ENCODE peak calls at places on chromosomes 2 and 18, in five cellular contexts. One of them, this sample, is unnamed. For H3K36me3, the result is how much of the 10 kb centered on the place peaks cover.

GRCh38 chr2:23523651-23524260 is 138.8 kb downstream of the KLHL29 start:
- DNase-seq in GM23338: no peak
- DNase-seq in upper lobe of left lung: no peak
- DNase-seq in HepG2: no peak
- DNase-seq in HCT116: no peak
- DNase-seq in this sample: no peak

GRCh38 chr2:8640498-8640897 is 41.4 kb upstream of the ID2 start:
- DNase-seq in GM23338: no peak
- DNase-seq in upper lobe of left lung: no peak
- DNase-seq in HepG2: no peak
- DNase-seq in HCT116: no peak
- DNase-seq in this sample: no peak

GRCh38 chr18:38025433-38026038 is 459.9 kb upstream of the CELF4 start:
- DNase-seq in GM23338: peak
- DNase-seq in upper lobe of left lung: no peak
- DNase-seq in HepG2: no peak
- DNase-seq in HCT116: no peak
- DNase-seq in this sample: no peak

GRCh38 chr2:224142397-224143312 is 103.6 kb upstream of the SERPINE2 start:
- DNase-seq in GM23338: no peak
- DNase-seq in upper lobe of left lung: no peak
- DNase-seq in HepG2: no peak
- DNase-seq in HCT116: no peak
- DNase-seq in this sample: no peak

GRCh38 chr2:231557571-231558217 is 27.4 kb upstream of the NMUR1 start:
- DNase-seq in GM23338: peak
- DNase-seq in upper lobe of left lung: peak
- DNase-seq in HepG2: peak
- DNase-seq in HCT116: peak
- DNase-seq in this sample: peak

GRCh38 chr2:20635096-20635475 is 15.8 kb downstream of the HS1BP3 start:
- DNase-seq in GM23338: no peak
- DNase-seq in upper lobe of left lung: no peak
- DNase-seq in HepG2: no peak
- DNase-seq in HCT116: no peak
- DNase-seq in this sample: no peak

GRCh38 chr2:85672486-85672885 is 4.5 kb upstream of the SFTPB start:
- DNase-seq in GM23338: no peak
- DNase-seq in upper lobe of left lung: no peak
- DNase-seq in HepG2: no peak
- DNase-seq in HCT116: no peak
- DNase-seq in this sample: no peak

GRCh38 chr2:15159751-15160177 is 401.4 kb downstream of the NBAS start:
- DNase-seq in GM23338: peak
- DNase-seq in upper lobe of left lung: no peak
- DNase-seq in HepG2: peak
- DNase-seq in HCT116: peak
- DNase-seq in this sample: no peak

GRCh38 chr2:30165050-30165520 is 18.3 kb downstream of the YPEL5 start:
- DNase-seq in GM23338: peak
- DNase-seq in upper lobe of left lung: no peak
- DNase-seq in HepG2: peak
- DNase-seq in HCT116: peak
- DNase-seq in this sample: peak

GRCh38 chr18:9876867-9877654 is 8.7 kb upstream of the TXNDC2 start:
- DNase-seq in GM23338: peak
- DNase-seq in upper lobe of left lung: no peak
- DNase-seq in HepG2: peak
- DNase-seq in HCT116: peak
- DNase-seq in this sample: no peak

GRCh38 chr2:172888704-172889103 is 153.1 kb downstream of the RAPGEF4 start:
- DNase-seq in GM23338: no peak
- DNase-seq in upper lobe of left lung: no peak
- DNase-seq in HepG2: no peak
- DNase-seq in HCT116: no peak
- DNase-seq in this sample: no peak

GRCh38 chr2:172887280-172887679 is 151.6 kb downstream of the RAPGEF4 start:
- DNase-seq in GM23338: no peak
- DNase-seq in upper lobe of left lung: no peak
- DNase-seq in HepG2: no peak
- DNase-seq in HCT116: no peak
- DNase-seq in this sample: no peak

GRCh38 chr2:172884336-172884735 is 148.7 kb downstream of the RAPGEF4 start:
- DNase-seq in GM23338: no peak
- DNase-seq in upper lobe of left lung: no peak
- DNase-seq in HepG2: no peak
- DNase-seq in HCT116: no peak
- DNase-seq in this sample: no peak

GRCh38 chr2:172889287-172889686 is 153.6 kb downstream of the RAPGEF4 start:
- DNase-seq in GM23338: no peak
- DNase-seq in upper lobe of left lung: no peak
- DNase-seq in HepG2: no peak
- DNase-seq in HCT116: no peak
- DNase-seq in this sample: no peak

GRCh38 chr2:172885996-172886395 is 150.4 kb downstream of the RAPGEF4 start:
- DNase-seq in GM23338: no peak
- DNase-seq in upper lobe of left lung: no peak
- DNase-seq in HepG2: no peak
- DNase-seq in HCT116: no peak
- DNase-seq in this sample: no peak
- H3K36me3 ChIP-seq in GM23338: under half
- H3K36me3 ChIP-seq in upper lobe of left lung: under half
- H3K36me3 ChIP-seq in HepG2: under half
- H3K36me3 ChIP-seq in HCT116: under half
- H3K36me3 ChIP-seq in this sample: under half

DNA sequence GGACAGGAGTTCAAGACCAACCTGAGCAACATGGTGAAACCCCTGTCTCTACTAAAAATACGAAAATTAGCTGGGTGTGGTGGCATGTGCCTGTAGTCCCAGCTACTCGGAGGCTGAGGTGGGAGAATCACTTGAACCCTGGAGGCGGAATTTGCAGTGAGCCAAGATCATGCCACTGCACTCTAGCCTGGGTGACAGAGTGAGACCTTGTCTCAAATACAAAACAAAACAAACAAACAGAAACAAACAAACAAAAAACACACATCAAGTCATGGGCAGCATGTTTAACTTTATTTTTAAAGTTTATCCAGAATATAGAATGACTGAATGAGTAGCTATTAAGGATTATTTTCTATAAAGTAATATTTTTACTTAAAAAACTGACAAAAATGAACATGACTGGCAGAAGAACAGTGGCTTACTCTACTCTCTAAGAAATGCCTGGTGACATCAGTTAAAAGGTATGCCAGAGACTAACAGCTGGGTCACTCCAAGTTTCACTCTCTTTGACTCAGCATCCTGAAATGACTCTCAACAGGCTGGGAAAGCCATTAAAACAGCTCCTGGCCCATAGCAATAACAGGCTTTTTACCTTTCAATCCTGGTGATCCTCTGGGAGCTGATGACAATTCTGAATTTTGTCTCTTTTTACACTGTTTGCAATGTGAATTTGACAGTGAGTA is 281.6 kb upstream of the STON1 start:
- DNase-seq in GM23338: peak
- DNase-seq in upper lobe of left lung: no peak
- DNase-seq in HepG2: peak
- DNase-seq in HCT116: peak
- DNase-seq in this sample: no peak
- TF ChIP-seq POLR2AphosphoS5 in GM23338: no peak
- TF ChIP-seq POLR2AphosphoS5 in upper lobe of left lung: no peak
- TF ChIP-seq POLR2AphosphoS5 in HepG2: no peak
- TF ChIP-seq POLR2AphosphoS5 in HCT116: no peak
- TF ChIP-seq POLR2AphosphoS5 in this sample: no peak

DNA sequence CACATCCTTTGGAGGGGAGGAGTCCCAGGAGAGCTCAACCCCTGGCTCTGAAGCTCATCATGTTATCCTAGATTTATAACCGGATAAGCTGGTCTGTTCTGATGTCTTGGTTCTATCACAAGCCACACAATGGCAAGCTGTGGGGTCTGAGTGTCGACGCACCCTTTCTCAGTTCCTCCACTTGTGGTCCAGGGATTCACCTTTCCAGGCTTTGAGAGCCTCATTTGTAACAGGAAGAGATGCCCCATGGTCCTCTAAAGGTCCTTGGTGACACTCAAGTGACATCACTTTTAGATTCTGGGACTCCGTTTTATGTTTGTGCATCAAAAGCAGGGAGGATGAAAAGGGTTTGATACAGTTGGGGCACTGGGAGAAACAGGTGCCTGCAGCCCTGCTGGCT is 172.6 kb downstream of the BCL2 start:
- DNase-seq in GM23338: no peak
- DNase-seq in upper lobe of left lung: no peak
- DNase-seq in HepG2: no peak
- DNase-seq in HCT116: no peak
- DNase-seq in this sample: no peak
- H3K36me3 ChIP-seq in GM23338: under half
- H3K36me3 ChIP-seq in upper lobe of left lung: under half
- H3K36me3 ChIP-seq in HepG2: under half
- H3K36me3 ChIP-seq in HCT116: under half
- H3K36me3 ChIP-seq in this sample: under half

DNA sequence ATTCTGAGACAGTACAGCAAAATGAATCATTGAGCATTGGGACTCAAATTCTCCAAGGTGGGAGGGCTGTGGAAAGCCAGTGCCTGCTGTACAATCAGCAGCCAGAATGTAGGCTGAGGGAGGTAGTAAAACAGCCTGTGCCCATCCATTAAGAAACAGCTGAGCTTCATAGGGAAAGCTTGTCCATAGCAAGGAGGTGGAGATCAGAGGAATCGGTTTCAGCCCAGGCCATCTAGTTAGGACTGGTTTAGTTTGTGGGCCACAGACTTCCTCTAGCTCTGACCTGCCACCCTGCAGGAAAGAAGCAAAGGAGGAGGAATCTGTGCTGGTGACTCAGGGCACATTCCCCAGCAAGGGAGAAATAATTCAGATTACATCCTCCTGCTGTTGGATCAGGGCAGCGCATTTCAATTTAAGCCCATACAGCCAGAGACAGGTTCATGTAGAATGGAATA is 333.4 kb downstream of the SETBP1 start:
- DNase-seq in GM23338: peak
- DNase-seq in upper lobe of left lung: no peak
- DNase-seq in HepG2: no peak
- DNase-seq in HCT116: no peak
- DNase-seq in this sample: no peak
- TF ChIP-seq POLR2AphosphoS5 in GM23338: no peak
- TF ChIP-seq POLR2AphosphoS5 in upper lobe of left lung: no peak
- TF ChIP-seq POLR2AphosphoS5 in HepG2: no peak
- TF ChIP-seq POLR2AphosphoS5 in HCT116: no peak
- TF ChIP-seq POLR2AphosphoS5 in this sample: no peak

DNA sequence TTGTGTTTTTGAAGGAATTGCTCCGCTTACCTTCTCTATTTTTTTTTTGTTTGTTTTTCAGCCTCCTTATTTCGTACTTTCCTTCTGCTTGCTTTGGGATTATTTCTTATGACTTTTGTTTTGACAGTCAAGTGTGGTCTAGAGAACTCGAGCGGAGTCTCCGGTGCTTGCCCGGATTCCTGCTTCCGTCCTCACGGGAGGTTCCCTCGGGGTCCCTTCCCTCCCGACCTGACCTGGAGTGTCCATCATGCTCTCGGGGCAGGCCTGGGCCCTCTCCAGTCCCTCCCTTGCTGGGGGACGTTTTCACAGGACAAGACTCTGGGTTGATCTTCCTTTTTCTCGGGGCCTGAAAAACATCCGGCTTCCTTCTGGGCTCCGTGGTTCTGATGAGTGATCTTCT is 45.9 kb downstream of the CTDP1 start:
- DNase-seq in GM23338: no peak
- DNase-seq in upper lobe of left lung: no peak
- DNase-seq in HepG2: no peak
- DNase-seq in HCT116: no peak
- DNase-seq in this sample: no peak
- H3K36me3 ChIP-seq in GM23338: under half
- H3K36me3 ChIP-seq in upper lobe of left lung: half or more
- H3K36me3 ChIP-seq in HepG2: under half
- H3K36me3 ChIP-seq in HCT116: under half
- H3K36me3 ChIP-seq in this sample: half or more